ENCODE peak calls at places on chromosomes 11 and 22, in seven cellular contexts. X is neuronal stem cell, M is mesendoderm, S is IMR-90, T is H1, W is mesenchymal stem cell, R is H9. U is an unnamed sample.
A peak's percentile ranks its signal among the peaks of the same experiment; 100 is the strongest.

GRCh38 chr11:65528819-65529350 is 4.0 kb downstream of the SCYL1 start:
- DNase-seq in S (no peak), X (no peak), W (no peak), R (no peak), M (no peak), T (no peak), U (no peak)

GRCh38 chr11:62850911-62851806 is 11.8 kb upstream of the WDR74 start:
- DNase-seq in M (peak; percentile 91), X (no peak), W (no peak), R (peak; percentile 81), S (no peak), T (no peak), U (peak; percentile 59)

GRCh38 chr22:42282252-42282942 is 11.9 kb upstream of the TCF20 start:
- DNase-seq in R (peak; percentile 33), X (no peak), M (no peak), T (no peak), S (no peak), W (no peak), U (no peak)

GRCh38 chr11:119664063-119664572 is 64.9 kb downstream of the NECTIN1 start:
- DNase-seq in R (no peak), X (no peak), S (peak; percentile 16), W (no peak), T (no peak), M (no peak), U (no peak)

GRCh38 chr11:108679045-108679444 is 14.2 kb downstream of the DDX10 start:
- DNase-seq in T (no peak), X (no peak), S (no peak), R (no peak), M (no peak), W (no peak), U (peak; percentile 71)

GRCh38 chr22:43164636-43165035 is 13.3 kb downstream of the TSPO start:
- DNase-seq in R (no peak), M (no peak), W (no peak), X (no peak), S (no peak), T (no peak), U (peak; percentile 22)

GRCh38 chr11:1054143-1055108 is 17.9 kb upstream of the MUC6 start:
- DNase-seq in X (no peak), S (no peak), T (no peak), R (no peak), W (no peak), M (no peak), U (no peak)

GRCh38 chr11:21105196-21105917 is 436.0 kb downstream of the NELL1 start:
- DNase-seq in W (no peak), M (peak; percentile 1), S (no peak), X (no peak), R (peak; percentile 28), T (no peak), U (peak; percentile 59)

GRCh38 chr11:108115495-108116140 is 5.7 kb upstream of the ACAT1 start:
- DNase-seq in R (peak; percentile 36), W (peak; percentile 89), S (peak; percentile 89), X (peak; percentile 26), M (peak; percentile 22), T (peak; percentile 45), U (no peak)

GRCh38 chr22:36583546-36583945 is 54.6 kb upstream of the EIF3D start:
- DNase-seq in W (no peak), S (no peak), M (no peak), X (no peak), R (no peak), T (no peak), U (no peak)

GRCh38 chr22:49240016-49240380 is 587.7 kb downstream of the BRD1 start:
- DNase-seq in R (peak; percentile 14), S (no peak), M (no peak), T (no peak), X (no peak), W (no peak), U (no peak)

GRCh38 chr11:77244277-77245014 is 57.0 kb downstream of the GDPD4 start:
- DNase-seq in T (no peak), W (peak; percentile 78), R (no peak), S (peak; percentile 85), M (no peak), X (no peak), U (no peak)

GRCh38 chr11:3669128-3669527 is 2.1 kb downstream of the CHRNA10 start:
- DNase-seq in X (no peak), S (no peak), M (no peak), T (no peak), W (no peak), R (no peak), U (no peak)
- H3K4ac ChIP-seq in X (no peak overlapping the region), S (no peak overlapping the region), M (no peak overlapping the region), T (no peak overlapping the region), W (no peak overlapping the region), R (no peak overlapping the region), U (no peak overlapping the region)

GRCh38 chr11:58642120-58642625 is 19.7 kb downstream of the CNTF start:
- DNase-seq in S (no peak), T (no peak), R (no peak), M (no peak), X (no peak), W (no peak), U (no peak)

GRCh38 chr11:58639103-58639502 is 16.6 kb downstream of the CNTF start:
- DNase-seq in W (no peak), M (no peak), X (no peak), S (no peak), R (no peak), T (no peak), U (no peak)

GRCh38 chr11:58640386-58641023 is 18.0 kb downstream of the CNTF start:
- DNase-seq in R (no peak), M (no peak), S (no peak), T (no peak), X (no peak), W (no peak), U (no peak)

GRCh38 chr11:58637367-58637766 is 14.9 kb downstream of the CNTF start:
- DNase-seq in T (no peak), W (no peak), X (no peak), M (no peak), S (no peak), R (no peak), U (no peak)

DNA sequence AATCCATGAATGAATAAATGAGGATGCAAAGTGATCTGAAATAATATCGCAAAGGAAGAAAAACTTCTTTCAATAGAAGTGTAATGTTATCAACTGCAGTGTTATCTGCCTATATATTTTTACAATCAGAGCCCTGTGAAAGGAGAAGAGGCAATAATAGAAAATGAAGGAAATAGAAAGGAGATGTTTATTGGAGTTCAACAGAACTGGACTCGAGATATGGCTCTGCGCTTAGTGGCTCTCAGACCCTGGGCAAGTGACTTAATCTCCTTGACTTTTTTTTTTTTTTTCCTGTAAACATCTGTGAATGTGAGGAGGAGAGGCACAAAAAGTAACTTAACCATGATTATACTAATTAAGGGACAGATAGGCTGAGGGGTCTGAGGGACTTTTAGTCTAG is 18.9 kb downstream of the CNTF start:
- DNase-seq in X (no peak), T (no peak), R (no peak), S (no peak), M (no peak), W (no peak), U (no peak)
- H2BK120ac ChIP-seq in X (no peak overlapping the region), T (no peak overlapping the region), R (no peak overlapping the region), S (no peak overlapping the region), M (no peak overlapping the region), W (no peak overlapping the region), U (no peak overlapping the region)

GRCh38 chr11:111574373-111575230 is 27.6 kb upstream of the SIK2 start:
- DNase-seq in M (no peak), X (no peak), S (no peak), W (peak; percentile 18), T (no peak), R (no peak), U (no peak)
- H3K23ac ChIP-seq in M (no peak overlapping the region), X (no peak overlapping the region), S (no peak overlapping the region), W (no peak overlapping the region), T (no peak overlapping the region), R (no peak overlapping the region), U (no peak overlapping the region)

DNA sequence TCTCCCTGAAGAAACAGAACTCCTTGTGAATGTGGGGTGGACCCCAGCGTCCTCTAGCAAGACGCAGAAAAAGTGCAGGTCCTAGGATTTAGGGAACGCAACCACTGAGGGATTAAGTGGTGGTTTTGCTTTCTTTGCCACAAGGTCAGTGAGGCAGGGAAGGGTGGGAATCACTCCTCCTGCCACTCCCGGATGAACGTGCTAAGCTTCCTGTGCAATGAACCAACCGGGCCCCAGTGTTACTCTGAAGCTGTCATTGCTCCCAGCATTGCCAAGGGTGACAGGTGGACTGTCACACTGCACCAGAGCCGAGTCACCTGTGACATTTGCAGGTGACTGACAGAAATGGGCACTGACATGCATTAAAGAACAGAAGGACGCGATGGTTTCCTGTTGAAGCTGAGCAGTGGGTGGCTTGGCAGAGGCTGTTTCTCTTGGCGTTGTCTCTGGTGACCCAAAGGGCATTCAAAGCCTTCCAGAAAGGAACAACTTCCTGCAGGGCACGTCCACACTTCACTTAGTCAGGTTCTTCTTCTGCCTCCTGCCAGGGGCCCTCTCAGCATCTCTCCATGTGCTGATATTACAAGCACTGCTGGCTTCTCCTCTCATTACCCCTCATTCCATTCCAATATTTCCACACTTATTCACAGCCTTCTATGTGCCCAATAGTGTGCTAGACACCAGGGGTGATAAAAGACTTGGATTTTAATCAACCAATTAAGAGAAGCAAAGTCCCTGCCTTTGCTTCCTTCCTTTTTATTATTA is 9.7 kb downstream of the KIRREL3 start:
- DNase-seq in M (no peak), R (no peak), T (no peak), W (no peak), S (peak; percentile 40), X (no peak), U (peak; percentile 31)
- H3K4ac ChIP-seq in M (no peak overlapping the region), R (no peak overlapping the region), T (no peak overlapping the region), W (no peak overlapping the region), S (peak overlapping the region; percentile 87), X (no peak overlapping the region), U (no peak overlapping the region)

GRCh38 chr22:19244600-19245352 is 46.7 kb downstream of the CLTCL1 start:
- DNase-seq in M (no peak), R (no peak), X (no peak), S (no peak), T (no peak), W (no peak), U (no peak)
- H2BK120ac ChIP-seq in M (no peak overlapping the region), R (no peak overlapping the region), X (no peak overlapping the region), S (no peak overlapping the region), T (no peak overlapping the region), W (no peak overlapping the region), U (no peak overlapping the region)

GRCh38 chr22:39327995-39328754 is 8.8 kb upstream of the RPL3 start:
- DNase-seq in T (no peak), W (no peak), X (no peak), R (no peak), M (no peak), S (no peak), U (no peak)

GRCh38 chr22:39336411-39336810 is 13.4 kb upstream of the SYNGR1 start:
- DNase-seq in W (no peak), M (no peak), T (no peak), R (no peak), X (no peak), S (no peak), U (no peak)

GRCh38 chr22:39332441-39333064 is 13.1 kb upstream of the RPL3 start:
- DNase-seq in S (no peak), X (no peak), W (no peak), M (no peak), T (no peak), R (no peak), U (no peak)
- H3K23ac ChIP-seq in S (peak overlapping the region; percentile 0), X (no peak overlapping the region), W (no peak overlapping the region), M (no peak overlapping the region), T (no peak overlapping the region), R (no peak overlapping the region), U (no peak overlapping the region)

U was measured in trophoblast cell.